ENCODE peak calls at places on chromosomes 13 and 19, in ten cellular contexts. S is RWPE2, D is H1, Y is brain microvascular endothelial cell, V is body of pancreas, C is psoas muscle, Z is endothelial cell of umbilical vein, W is epithelial cell of esophagus, K is GM12865, M is pancreas. T is an unnamed sample.

GRCh38 chr13:99659234-99659633 is 158.0 kb downstream of the TM9SF2 start:
- DNase-seq in S (no peak), D (no peak), Y (no peak), V (no peak), C (no peak), Z (peak), W (no peak), K (peak), M (no peak), T (no peak)

GRCh38 chr13:26749285-26749684 is 11.3 kb downstream of the GPR12 start:
- DNase-seq in S (no peak), D (no peak), Y (no peak), V (no peak), C (no peak), Z (no peak), W (no peak), K (no peak), M (no peak), T (no peak)

GRCh38 chr13:32731074-32731473 is 144.8 kb downstream of the PDS5B start:
- DNase-seq in S (no peak), D (no peak), Y (no peak), V (no peak), C (no peak), Z (peak), W (no peak), K (no peak), M (no peak), T (no peak)

GRCh38 chr13:108962652-108963051 is 333.2 kb downstream of the MYO16 start:
- DNase-seq in S (no peak), D (no peak), Y (no peak), V (no peak), C (no peak), Z (peak), W (no peak), K (no peak), M (no peak), T (no peak)

GRCh38 chr13:32206097-32206740 is 108.9 kb downstream of the ZAR1L start:
- DNase-seq in S (no peak), D (no peak), Y (no peak), V (no peak), C (no peak), Z (no peak), W (peak), K (no peak), M (no peak), T (no peak)

GRCh38 chr13:35771898-35772297 is 295.4 kb upstream of the MAB21L1 start:
- DNase-seq in S (no peak), D (peak), Y (peak), V (no peak), C (no peak), Z (no peak), W (peak), K (no peak), M (no peak), T (peak)

GRCh38 chr13:72696590-72696989 is 30.8 kb downstream of the MZT1 start:
- DNase-seq in S (no peak), D (no peak), Y (no peak), V (no peak), C (no peak), Z (peak), W (peak), K (no peak), M (no peak), T (peak)

GRCh38 chr13:72284791-72285190 is 417.8 kb upstream of the DACH1 start:
- DNase-seq in S (no peak), D (no peak), Y (no peak), V (no peak), C (no peak), Z (no peak), W (no peak), K (no peak), M (no peak), T (peak)

GRCh38 chr19:49422407-49423277 is 599 bp downstream of the PTH2 start:
- DNase-seq in S (no peak), D (no peak), Y (no peak), V (peak), C (peak), Z (peak), W (peak), K (peak), M (no peak), T (no peak)

GRCh38 chr13:51714663-51715168 is 89.2 kb downstream of the DHRS12 start:
- DNase-seq in S (no peak), D (no peak), Y (peak), V (no peak), C (no peak), Z (no peak), W (peak), K (peak), M (no peak), T (peak)

DNA sequence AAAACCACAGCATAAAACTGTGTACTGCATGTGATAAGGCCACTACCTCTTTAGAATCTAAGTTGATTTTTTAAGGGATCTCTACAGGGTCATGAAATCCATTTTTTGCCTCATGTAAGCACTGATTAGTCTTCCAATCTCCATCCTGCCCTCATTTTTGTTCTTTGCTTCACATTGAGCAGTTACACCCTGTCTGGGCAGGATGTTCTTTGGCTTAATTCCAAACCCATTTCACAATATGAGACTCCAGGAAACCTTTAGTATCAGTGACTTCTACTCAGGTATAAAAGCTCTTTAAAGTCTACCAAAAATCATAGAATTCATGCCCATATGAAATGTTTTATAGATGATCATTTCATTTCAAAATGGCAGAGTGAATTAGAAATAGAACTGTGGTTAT is 592.6 kb downstream of the TBC1D4 start:
- DNase-seq in S (no peak), D (no peak), Y (no peak), V (no peak), C (no peak), Z (no peak), W (peak), K (no peak), M (no peak), T (no peak)
- TF ChIP-seq CTCF in S (no peak), D (no peak), Y (no peak), V (no peak), C (no peak), Z (no peak), W (no peak), K (no peak), M (no peak), T (no peak)

GRCh38 chr13:49046534-49046933 is 70.8 kb downstream of the FNDC3A start:
- DNase-seq in S (no peak), D (no peak), Y (no peak), V (no peak), C (no peak), Z (no peak), W (no peak), K (no peak), M (no peak), T (no peak)

GRCh38 chr13:49044008-49044407 is 68.3 kb downstream of the FNDC3A start:
- DNase-seq in S (no peak), D (no peak), Y (no peak), V (no peak), C (no peak), Z (no peak), W (no peak), K (no peak), M (no peak), T (no peak)

GRCh38 chr13:49042476-49042875 is 66.8 kb downstream of the FNDC3A start:
- DNase-seq in S (no peak), D (no peak), Y (peak), V (no peak), C (no peak), Z (no peak), W (no peak), K (no peak), M (no peak), T (peak)

GRCh38 chr13:49046002-49046401 is 70.3 kb downstream of the FNDC3A start:
- DNase-seq in S (no peak), D (no peak), Y (no peak), V (no peak), C (no peak), Z (no peak), W (no peak), K (no peak), M (no peak), T (no peak)

GRCh38 chr13:49044849-49045248 is 69.1 kb downstream of the FNDC3A start:
- DNase-seq in S (no peak), D (no peak), Y (no peak), V (no peak), C (no peak), Z (no peak), W (no peak), K (no peak), M (no peak), T (no peak)
- H3K4me3 ChIP-seq in S (no peak), D (no peak), Y (no peak), V (no peak), C (no peak), Z (no peak), W (no peak), K (no peak), M (no peak), T (no peak)

GRCh38 chr19:6235031-6235951 is 44.5 kb downstream of the MLLT1 start:
- DNase-seq in S (peak), D (no peak), Y (no peak), V (no peak), C (no peak), Z (no peak), W (no peak), K (no peak), M (peak), T (no peak)

GRCh38 chr19:6234527-6234926 is 45.2 kb downstream of the MLLT1 start:
- DNase-seq in S (peak), D (no peak), Y (no peak), V (no peak), C (no peak), Z (no peak), W (no peak), K (no peak), M (no peak), T (no peak)

GRCh38 chr19:6238256-6238642 is 41.5 kb downstream of the MLLT1 start:
- DNase-seq in S (no peak), D (no peak), Y (no peak), V (no peak), C (no peak), Z (peak), W (no peak), K (no peak), M (no peak), T (no peak)

GRCh38 chr19:6238643-6239281 is 41.0 kb downstream of the MLLT1 start:
- DNase-seq in S (peak), D (no peak), Y (no peak), V (peak), C (peak), Z (no peak), W (peak), K (no peak), M (peak), T (peak)

GRCh38 chr19:6236310-6237291 is 43.2 kb downstream of the MLLT1 start:
- DNase-seq in S (peak), D (no peak), Y (no peak), V (peak), C (peak), Z (peak), W (peak), K (no peak), M (peak), T (no peak)
- TF ChIP-seq CTCF in S (no peak), D (peak), Y (no peak), V (no peak), C (no peak), Z (no peak), W (no peak), K (no peak), M (no peak), T (no peak)

GRCh38 chr19:15550847-15551182 is 42.5 kb downstream of the CYP4F22 start:
- DNase-seq in S (no peak), D (no peak), Y (no peak), V (peak), C (no peak), Z (no peak), W (no peak), K (no peak), M (no peak), T (no peak)
- H3K4me3 ChIP-seq in S (peak), D (no peak), Y (no peak), V (no peak), C (peak), Z (no peak), W (peak), K (peak), M (peak), T (no peak)

GRCh38 chr19:14198384-14199376 is 7.3 kb downstream of the ADGRL1 start:
- DNase-seq in S (no peak), D (no peak), Y (no peak), V (no peak), C (no peak), Z (no peak), W (no peak), K (no peak), M (no peak), T (no peak)
- TF ChIP-seq CTCF in S (no peak), D (peak), Y (peak), V (no peak), C (no peak), Z (peak), W (no peak), K (no peak), M (no peak), T (no peak)

DNA sequence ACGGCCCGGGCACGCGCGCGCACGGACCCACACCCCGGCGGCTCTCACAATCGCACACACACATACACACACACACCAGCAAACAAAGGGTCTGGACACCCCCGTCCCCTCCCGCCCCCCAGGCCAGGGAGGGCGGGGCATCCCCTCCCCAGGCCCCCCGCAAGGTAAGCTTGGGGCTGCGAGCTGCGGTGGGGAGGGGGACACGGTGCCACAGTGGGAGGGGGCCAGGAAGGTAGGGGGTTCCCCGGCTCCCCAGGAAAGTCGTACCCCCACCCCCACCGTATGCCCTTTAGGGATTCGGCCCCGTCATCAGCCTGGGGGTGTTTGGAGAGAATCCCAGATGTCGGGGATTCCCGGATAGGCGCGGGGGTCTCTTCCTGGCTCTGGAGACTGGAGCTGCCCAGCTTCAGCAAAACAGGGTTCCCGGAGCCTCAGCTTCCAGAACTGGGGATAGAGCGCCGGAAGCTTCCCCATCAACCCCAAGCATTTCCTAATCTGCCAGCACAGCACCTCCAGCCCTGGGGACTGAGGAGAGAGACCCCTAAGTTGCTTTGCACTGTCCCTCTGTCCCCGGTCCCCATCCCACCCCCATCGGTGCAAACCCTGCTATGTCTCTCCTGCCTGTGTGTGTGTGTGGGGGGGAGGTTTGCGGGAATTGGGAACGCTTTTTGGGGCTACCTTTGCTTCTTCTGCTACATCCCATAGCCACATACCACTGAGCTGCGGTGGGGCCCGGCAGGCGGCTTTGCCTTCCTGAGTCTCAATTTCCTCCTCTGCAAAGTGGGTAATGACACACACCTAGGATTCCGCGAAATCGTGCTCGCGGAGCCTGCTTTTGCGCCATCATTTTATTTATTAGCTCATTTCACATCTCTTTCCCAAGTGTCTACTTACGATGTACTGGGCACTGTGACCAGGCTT is 1.8 kb upstream of the CDC37 start:
- DNase-seq in S (no peak), D (no peak), Y (no peak), V (no peak), C (no peak), Z (no peak), W (no peak), K (no peak), M (peak), T (no peak)
- H3K4me3 ChIP-seq in S (peak), D (peak), Y (peak), V (no peak), C (peak), Z (no peak), W (peak), K (peak), M (no peak), T (peak)

GRCh38 chr13:92272177-92272576 is 873.8 kb downstream of the GPC5 start:
- DNase-seq in S (no peak), D (no peak), Y (no peak), V (no peak), C (no peak), Z (no peak), W (no peak), K (no peak), M (no peak), T (no peak)
- TF ChIP-seq CTCF in S (no peak), D (no peak), Y (no peak), V (no peak), C (no peak), Z (no peak), W (no peak), K (no peak), M (no peak), T (no peak)

GRCh38 chr19:3721131-3721899 is 13.1 kb downstream of the TJP3 start:
- DNase-seq in S (no peak), D (peak), Y (peak), V (peak), C (peak), Z (peak), W (peak), K (peak), M (peak), T (peak)

GRCh38 chr19:3721900-3722442 is 13.8 kb downstream of the TJP3 start:
- DNase-seq in S (no peak), D (no peak), Y (no peak), V (no peak), C (no peak), Z (no peak), W (no peak), K (no peak), M (no peak), T (no peak)

GRCh38 chr19:3723110-3723488 is 14.9 kb downstream of the TJP3 start:
- DNase-seq in S (no peak), D (no peak), Y (no peak), V (no peak), C (no peak), Z (no peak), W (no peak), K (no peak), M (no peak), T (no peak)

GRCh38 chr19:3723883-3724282 is 15.7 kb downstream of the TJP3 start:
- DNase-seq in S (no peak), D (no peak), Y (no peak), V (no peak), C (no peak), Z (no peak), W (no peak), K (no peak), M (no peak), T (no peak)

GRCh38 chr19:3722443-3723109 is 14.4 kb downstream of the TJP3 start:
- DNase-seq in S (no peak), D (no peak), Y (no peak), V (peak), C (no peak), Z (no peak), W (no peak), K (no peak), M (peak), T (no peak)
- H3K4me3 ChIP-seq in S (no peak), D (peak), Y (no peak), V (peak), C (no peak), Z (no peak), W (no peak), K (no peak), M (peak), T (no peak)

GRCh38 chr19:16518483-16519229 is 22.5 kb downstream of the C19orf44 start:
- DNase-seq in S (no peak), D (no peak), Y (no peak), V (no peak), C (no peak), Z (peak), W (no peak), K (no peak), M (no peak), T (no peak)
- TF ChIP-seq CTCF in S (no peak), D (peak), Y (peak), V (no peak), C (no peak), Z (peak), W (no peak), K (no peak), M (no peak), T (no peak)

GRCh38 chr19:5827342-5827890 is 12.1 kb downstream of the FUT6 start:
- DNase-seq in S (no peak), D (no peak), Y (no peak), V (no peak), C (no peak), Z (no peak), W (no peak), K (no peak), M (no peak), T (no peak)
- H3K4me3 ChIP-seq in S (peak), D (peak), Y (peak), V (no peak), C (peak), Z (no peak), W (peak), K (peak), M (peak), T (peak)

T was measured in astrocyte of the spinal cord.